ENCODE peak calls at places on chromosomes 1 and 21, in four cellular contexts. Q is A549, X is WTC11, L is HepG2. E is an unnamed sample.

GRCh38 chr1:200724064-200724463 is 14.6 kb upstream of the CAMSAP2 start:
- DNase-seq in L (no peak), Q (no peak), X (no peak), E (no peak)

GRCh38 chr1:34356862-34357261 is 180.2 kb downstream of the C1orf94 start:
- DNase-seq in X (no peak), L (no peak), Q (no peak), E (no peak)

GRCh38 chr1:234777850-234778214 is 167.9 kb upstream of the IRF2BP2 start:
- DNase-seq in Q (no peak), X (no peak), L (no peak), E (no peak)

GRCh38 chr1:53511933-53512806 is 53.0 kb downstream of the DMRTB1 start:
- DNase-seq in X (no peak), Q (no peak), L (no peak), E (no peak)

GRCh38 chr1:7549693-7550161 is 221.4 kb upstream of the VAMP3 start:
- DNase-seq in Q (peak), L (no peak), X (no peak), E (no peak)

GRCh38 chr21:46191257-46191685 is 7.0 kb upstream of the SPATC1L start:
- DNase-seq in L (no peak), X (no peak), Q (no peak), E (peak)

GRCh38 chr1:75345538-75346292 is 211.5 kb downstream of the LHX8 start:
- DNase-seq in L (no peak), X (no peak), Q (no peak), E (no peak)

GRCh38 chr21:33418686-33419085 is 15.5 kb downstream of the IFNGR2 start:
- DNase-seq in L (no peak), X (no peak), Q (no peak), E (no peak)

GRCh38 chr1:200866521-200866920 is 6.3 kb upstream of the GPR25 start:
- DNase-seq in X (no peak), L (no peak), Q (no peak), E (no peak)

GRCh38 chr1:22508991-22509390 is 54.3 kb upstream of the EPHA8 start:
- DNase-seq in Q (no peak), X (no peak), L (no peak), E (no peak)

GRCh38 chr1:184940694-184941093 is 33.6 kb downstream of the NIBAN1 start:
- DNase-seq in X (no peak), L (no peak), Q (no peak), E (no peak)

GRCh38 chr1:173507205-173507846 is 30.2 kb downstream of the PRDX6 start:
- DNase-seq in Q (no peak), L (no peak), X (no peak), E (no peak)

GRCh38 chr1:49556676-49557234 is 467.0 kb downstream of the AGBL4 start:
- DNase-seq in X (no peak), Q (no peak), L (no peak), E (no peak)

GRCh38 chr1:4095466-4095865 is 195.4 kb upstream of the C1orf174 start:
- DNase-seq in Q (no peak), L (no peak), X (no peak), E (no peak)

DNA sequence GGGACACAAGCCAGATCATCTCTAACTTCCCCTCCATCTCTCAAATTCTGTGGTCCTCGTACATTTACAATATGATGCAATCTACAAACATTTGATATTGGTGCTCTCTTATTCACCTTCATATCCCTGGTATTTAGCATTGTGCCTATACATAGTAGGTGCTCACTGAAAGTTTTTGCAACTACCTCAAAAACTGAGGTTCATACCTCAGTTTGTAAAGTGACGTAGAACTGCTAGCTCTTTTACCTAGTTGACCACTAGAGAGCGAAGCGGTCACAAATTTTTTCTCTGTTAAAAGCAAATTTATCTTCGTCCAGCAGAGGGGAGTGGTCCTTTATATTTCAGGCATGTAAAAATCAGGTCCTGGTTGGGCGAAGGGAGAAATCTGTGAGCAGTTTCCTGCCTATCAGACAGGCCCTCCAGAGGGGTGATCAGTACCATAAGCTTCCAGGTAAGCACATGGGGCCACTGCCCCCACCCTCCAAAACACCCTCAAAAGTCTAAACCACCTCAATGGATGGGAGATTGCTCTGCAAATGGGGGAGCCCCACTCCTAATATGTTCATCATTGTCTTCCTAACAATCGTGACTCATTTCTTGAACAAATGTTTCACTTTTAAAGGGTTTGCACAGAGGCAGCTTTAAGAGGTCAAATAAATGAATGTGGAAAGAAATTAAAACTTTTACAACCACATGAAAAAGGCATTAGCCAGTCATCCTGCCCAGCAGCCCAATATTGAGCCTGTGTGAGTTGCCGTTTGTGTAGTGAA is 10.6 kb upstream of the HLCS start:
- DNase-seq in Q (peak), X (peak), L (peak), E (peak)
- TF ChIP-seq NR3C1 in Q (no peak), X (no peak), L (no peak), E (no peak)

GRCh38 chr1:23736437-23737134 is 6.7 kb upstream of the ELOA start:
- DNase-seq in L (no peak), Q (no peak), X (no peak), E (no peak)
- TF ChIP-seq NR3C1 in L (no peak), Q (no peak), X (no peak), E (no peak)

GRCh38 chr1:96487961-96488360 is 233.6 kb upstream of the PTBP2 start:
- DNase-seq in X (no peak), Q (no peak), L (no peak), E (no peak)
- TF ChIP-seq NR3C1 in X (no peak), Q (no peak), L (no peak), E (no peak)

GRCh38 chr1:36456391-36456928 is 6.2 kb upstream of the OSCP1 start:
- DNase-seq in Q (no peak), L (no peak), X (no peak), E (no peak)

GRCh38 chr1:36463404-36463772 is 796 bp downstream of the MRPS15 start:
- DNase-seq in L (no peak), X (no peak), Q (no peak), E (no peak)

GRCh38 chr1:36455386-36455785 is 5.1 kb upstream of the OSCP1 start:
- DNase-seq in X (no peak), Q (no peak), L (no peak), E (no peak)

GRCh38 chr1:36457691-36458090 is 6.5 kb downstream of the MRPS15 start:
- DNase-seq in L (no peak), Q (no peak), X (no peak), E (no peak)

GRCh38 chr1:36458910-36459309 is 5.3 kb downstream of the MRPS15 start:
- DNase-seq in X (no peak), Q (no peak), L (no peak), E (no peak)
- TF ChIP-seq NR3C1 in X (no peak), Q (no peak), L (no peak), E (no peak)

DNA sequence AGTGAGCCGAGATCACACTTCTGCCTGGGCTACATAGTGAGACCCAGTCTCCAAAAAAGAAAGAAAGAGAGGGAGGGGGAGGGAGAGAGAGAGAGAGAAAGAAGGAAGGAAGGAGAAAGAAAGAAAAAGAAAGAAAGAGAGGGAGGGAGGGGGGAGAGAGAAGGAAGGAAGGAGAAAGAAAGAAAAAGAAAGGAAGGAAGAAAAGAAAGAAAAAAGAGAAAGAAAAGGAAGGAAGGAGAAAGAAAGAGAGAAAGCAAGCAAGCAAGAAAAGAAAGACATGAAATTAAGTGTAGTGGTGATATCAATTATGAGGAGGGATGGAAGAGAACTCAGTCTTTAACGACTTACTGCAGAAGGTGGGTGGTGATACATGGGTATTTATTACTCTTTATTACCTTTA is 38.5 kb downstream of the CA6 start:
- DNase-seq in X (no peak), L (no peak), Q (no peak), E (no peak)
- TF ChIP-seq NR3C1 in X (no peak), L (no peak), Q (no peak), E (no peak)

DNA sequence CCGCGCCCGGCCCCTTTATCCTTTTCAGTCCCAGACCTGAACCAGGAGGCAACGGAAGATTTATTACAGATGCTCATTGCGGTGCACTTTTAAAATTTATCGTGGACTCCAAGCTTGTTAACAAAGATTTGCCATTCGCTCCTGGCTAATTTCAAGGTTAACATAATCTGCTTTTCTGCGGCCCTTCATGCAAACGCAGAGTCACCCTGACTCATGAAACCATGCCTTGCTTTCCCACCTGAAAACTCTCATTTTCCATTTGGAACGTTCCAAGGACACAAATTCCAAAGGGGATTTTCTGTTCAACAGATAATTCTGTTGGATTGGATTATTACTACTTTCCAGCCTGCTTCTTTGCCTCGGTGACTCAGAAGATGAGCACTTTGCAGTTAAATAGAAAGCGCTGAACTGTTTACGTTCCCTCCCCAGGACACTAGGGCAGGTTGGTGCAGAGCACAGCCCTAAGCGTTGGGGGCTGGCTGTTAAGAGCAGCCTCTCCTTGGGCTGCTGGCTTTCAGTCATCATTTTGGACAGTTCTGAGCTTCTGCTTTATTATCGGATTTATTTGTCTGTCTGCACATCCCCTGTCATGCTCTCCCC is 51.1 kb downstream of the CD247 start:
- DNase-seq in L (no peak), X (no peak), Q (no peak), E (no peak)
- TF ChIP-seq NR3C1 in L (no peak), X (no peak), Q (no peak), E (no peak)

DNA sequence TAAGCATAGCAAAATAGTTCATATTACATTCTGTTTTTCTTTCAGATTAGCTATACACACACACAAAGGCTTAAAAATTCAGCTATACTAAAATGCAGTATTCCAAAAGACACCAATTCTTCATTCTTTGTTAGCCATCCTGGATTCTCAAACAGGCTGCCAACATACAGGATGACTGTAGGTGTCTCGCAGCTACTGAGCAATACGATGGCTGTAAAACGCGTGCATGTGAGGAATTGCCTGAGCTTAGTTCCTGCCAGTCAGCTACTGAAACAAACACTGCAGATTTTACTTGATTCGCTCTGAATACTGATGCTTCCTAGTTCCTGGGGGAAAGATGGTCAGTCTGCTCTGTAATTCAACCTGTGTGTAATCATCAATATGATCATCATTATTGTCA is 24.7 kb upstream of the HMGN1 start:
- DNase-seq in Q (no peak), X (no peak), L (peak), E (peak)
- TF ChIP-seq NR3C1 in Q (no peak), X (no peak), L (no peak), E (no peak)

E was measured in K562.